ENCODE peak calls at places on chromosomes 4 and X, in seven cellular contexts. Y, K, W, L, E, G and U are unnamed samples.

GRCh38 chr4:95728145-95728544 is 111.7 kb upstream of the PDHA2 start:
- DNase-seq in Y (no peak), K (no peak), W (no peak), L (no peak), E (no peak), G (peak; percentile 53), U (no peak)

GRCh38 chr4:157196050-157196449 is 24.5 kb upstream of the GRIA2 start:
- DNase-seq in Y (no peak), K (no peak), W (no peak), L (no peak), E (no peak), G (no peak), U (peak; percentile 47)

GRCh38 chr4:180449395-180449956 is 1793.7 kb upstream of the TENM3 start:
- DNase-seq in Y (peak; percentile 25), K (peak; percentile 86), W (peak; percentile 51), L (no peak), E (peak; percentile 56), G (peak; percentile 24), U (peak; percentile 32)

GRCh38 chr4:140693577-140693976 is 62.6 kb downstream of the TBC1D9 start:
- DNase-seq in Y (no peak), K (no peak), W (no peak), L (no peak), E (no peak), G (no peak), U (no peak)

GRCh38 chr4:86894465-86894864 is 2.2 kb upstream of the C4orf36 start:
- DNase-seq in Y (no peak), K (no peak), W (no peak), L (no peak), E (no peak), G (no peak), U (no peak)

GRCh38 chrX:68060506-68061205 is 372.6 kb downstream of the OPHN1 start:
- DNase-seq in Y (no peak), K (no peak), W (no peak), L (no peak), E (peak; percentile 10), G (no peak), U (no peak)

GRCh38 chr4:124478518-124478917 is 234.0 kb downstream of the ANKRD50 start:
- DNase-seq in Y (no peak), K (no peak), W (no peak), L (no peak), E (no peak), G (no peak), U (no peak)

GRCh38 chr4:24801136-24801855 is 5.9 kb downstream of the SOD3 start:
- DNase-seq in Y (no peak), K (no peak), W (no peak), L (no peak), E (no peak), G (no peak), U (peak; percentile 39)

GRCh38 chr4:41256131-41256739 is 493 bp upstream of the UCHL1 start:
- DNase-seq in Y (no peak), K (no peak), W (peak; percentile 22), L (no peak), E (peak; percentile 17), G (peak; percentile 61), U (peak; percentile 68)

GRCh38 chr4:121189811-121190210 is 25.7 kb upstream of the TNIP3 start:
- DNase-seq in Y (peak; percentile 97), K (no peak), W (no peak), L (no peak), E (no peak), G (no peak), U (no peak)

GRCh38 chrX:152632445-152633097 is 5.1 kb upstream of the GABRQ start:
- DNase-seq in Y (peak; percentile 3), K (peak; percentile 59), W (peak; percentile 71), L (peak; percentile 2), E (peak; percentile 62), G (peak; percentile 43), U (no peak)

GRCh38 chr4:64200001-64200555 is 209.2 kb downstream of the TECRL start:
- DNase-seq in Y (no peak), K (no peak), W (no peak), L (no peak), E (no peak), G (no peak), U (no peak)

GRCh38 chr4:77579406-77580076 is 26.1 kb upstream of the CXCL13 start:
- DNase-seq in Y (no peak), K (peak; percentile 3), W (no peak), L (peak; percentile 70), E (no peak), G (peak; percentile 87), U (no peak)

GRCh38 chr4:140673729-140674128 is 82.5 kb downstream of the TBC1D9 start:
- DNase-seq in Y (no peak), K (no peak), W (no peak), L (peak; percentile 17), E (no peak), G (no peak), U (no peak)

GRCh38 chr4:177673980-177674504 is 231.8 kb upstream of the AGA start:
- DNase-seq in Y (no peak), K (no peak), W (no peak), L (no peak), E (no peak), G (no peak), U (peak; percentile 16)

GRCh38 chr4:38163216-38164006 is 203.2 kb downstream of the PTTG2 start:
- DNase-seq in Y (no peak), K (peak; percentile 16), W (no peak), L (peak; percentile 24), E (no peak), G (peak; percentile 77), U (no peak)

GRCh38 chr4:8379771-8380170 is 60.8 kb downstream of the ACOX3 start:
- DNase-seq in Y (no peak), K (no peak), W (no peak), L (no peak), E (no peak), G (no peak), U (no peak)

GRCh38 chr4:5018096-5018495 is 1.2 kb downstream of the CYTL1 start:
- DNase-seq in Y (no peak), K (no peak), W (no peak), L (no peak), E (no peak), G (peak; percentile 22), U (no peak)

GRCh38 chr4:5435201-5435600 is 273.2 kb downstream of the EVC2 start:
- DNase-seq in Y (no peak), K (no peak), W (no peak), L (no peak), E (no peak), G (no peak), U (peak; percentile 51)

GRCh38 chrX:109774706-109775105 is 41.6 kb upstream of the ACSL4 start:
- DNase-seq in Y (no peak), K (peak; percentile 45), W (no peak), L (peak; percentile 70), E (no peak), G (peak; percentile 33), U (peak; percentile 19)

GRCh38 chr4:26746742-26747351 is 113.8 kb upstream of the STIM2 start:
- DNase-seq in Y (no peak), K (no peak), W (no peak), L (no peak), E (no peak), G (no peak), U (no peak)

GRCh38 chrX:132216806-132217202 is 2.4 kb downstream of the RAP2C start:
- DNase-seq in Y (peak; percentile 5), K (no peak), W (no peak), L (peak; percentile 6), E (no peak), G (peak; percentile 31), U (no peak)

GRCh38 chr4:112766422-112766821 is 129.5 kb downstream of the LARP7 start:
- DNase-seq in Y (no peak), K (peak; percentile 59), W (peak; percentile 13), L (peak; percentile 29), E (peak; percentile 40), G (peak; percentile 45), U (peak; percentile 58)

GRCh38 chr4:106687026-106687425 is 318.4 kb upstream of the GIMD1 start:
- DNase-seq in Y (no peak), K (no peak), W (no peak), L (no peak), E (no peak), G (no peak), U (no peak)

GRCh38 chrX:253451-254297 is 27.5 kb upstream of the PLCXD1 start:
- DNase-seq in Y (no peak), K (no peak), W (no peak), L (no peak), E (no peak), G (no peak), U (peak; percentile 39)

GRCh38 chr4:87128006-87128705 is 92.3 kb downstream of the KLHL8 start:
- DNase-seq in Y (no peak), K (no peak), W (no peak), L (no peak), E (no peak), G (no peak), U (no peak)

GRCh38 chr4:113684534-113685091 is 76.9 kb downstream of the CAMK2D start:
- DNase-seq in Y (no peak), K (peak; percentile 52), W (no peak), L (peak; percentile 80), E (peak; percentile 14), G (peak; percentile 79), U (peak; percentile 5)

GRCh38 chr4:82403725-82404124 is 26.5 kb downstream of the HNRNPDL start:
- DNase-seq in Y (no peak), K (no peak), W (no peak), L (no peak), E (no peak), G (no peak), U (no peak)